ENCODE peak calls at places on chromosomes 12 and 14, in ten cellular contexts. M is breast epithelium, U is RWPE2, D is PC-9, A is IMR-90, G is HFF-Myc, K is dorsolateral prefrontal cortex, O is fibroblast of lung, W is fibroblast of the aortic adventitia, T is astrocyte. F is an unnamed sample.
A peak's percentile ranks its signal among the peaks of the same experiment; 100 is the strongest.

GRCh38 chr14:51394391-51394790 is 154.3 kb downstream of the TMX1 start:
- DNase-seq in A (peak; percentile 70), U (no peak), K (no peak), T (no peak), G (peak; percentile 36), M (no peak), D (no peak), O (peak; percentile 34), W (peak; percentile 60), F (peak; percentile 95)

GRCh38 chr12:69534389-69534822 is 50.9 kb upstream of the CCT2 start:
- DNase-seq in G (peak; percentile 96), W (peak; percentile 99), M (peak; percentile 66), K (no peak), U (peak; percentile 69), D (peak; percentile 46), A (peak; percentile 100), O (peak; percentile 100), T (peak; percentile 100), F (peak; percentile 99)

GRCh38 chr14:103705158-103705523 is 10.1 kb downstream of the XRCC3 start:
- DNase-seq in K (no peak), O (no peak), M (peak; percentile 69), U (no peak), W (no peak), D (peak; percentile 100), G (no peak), A (no peak), T (no peak), F (no peak)

GRCh38 chr12:113007166-113007565 is 28.8 kb downstream of the OAS2 start:
- DNase-seq in T (peak; percentile 80), K (no peak), U (no peak), W (peak; percentile 66), A (peak; percentile 18), G (no peak), O (no peak), M (no peak), D (peak; percentile 6), F (peak; percentile 54)

GRCh38 chr14:35296505-35296904 is 4.3 kb downstream of the PSMA6 start:
- DNase-seq in K (no peak), G (no peak), W (no peak), A (no peak), O (no peak), D (no peak), U (no peak), T (no peak), M (no peak), F (peak; percentile 38)

GRCh38 chr14:103273145-103273846 is 60.7 kb upstream of the EIF5 start:
- DNase-seq in O (no peak), G (no peak), K (no peak), D (no peak), W (no peak), U (no peak), T (no peak), A (no peak), M (peak; percentile 13), F (no peak)

GRCh38 chr12:127723236-127723635 is 543.7 kb upstream of the TMEM132C start:
- DNase-seq in G (no peak), A (no peak), M (no peak), D (no peak), K (no peak), O (no peak), W (no peak), U (no peak), T (no peak), F (no peak)

GRCh38 chr12:42631507-42631906 is 42.0 kb upstream of the PRICKLE1 start:
- DNase-seq in A (peak; percentile 16), G (no peak), T (no peak), W (peak; percentile 56), D (no peak), U (no peak), K (no peak), O (peak; percentile 65), M (no peak), F (no peak)

GRCh38 chr12:106274012-106274411 is 26.2 kb upstream of the CKAP4 start:
- DNase-seq in K (no peak), U (no peak), M (no peak), A (no peak), D (no peak), W (no peak), T (no peak), G (no peak), O (no peak), F (no peak)

GRCh38 chr14:61064210-61064609 is 83.2 kb downstream of the SLC38A6 start:
- DNase-seq in M (no peak), T (no peak), D (no peak), U (no peak), W (no peak), K (no peak), O (no peak), A (no peak), G (no peak), F (no peak)

GRCh38 chr12:115944392-115944742 is 333.1 kb downstream of the MED13L start:
- DNase-seq in U (no peak), M (no peak), W (no peak), G (no peak), O (no peak), D (no peak), A (no peak), K (no peak), T (no peak), F (no peak)

GRCh38 chr12:59383426-59383822 is 212.4 kb upstream of the SLC16A7 start:
- DNase-seq in U (no peak), O (peak; percentile 95), D (no peak), W (peak; percentile 83), G (peak; percentile 52), M (no peak), A (peak; percentile 64), K (no peak), T (peak; percentile 12), F (peak; percentile 95)

GRCh38 chr14:88983755-88984154 is 159.3 kb downstream of the TTC8 start:
- DNase-seq in K (no peak), M (no peak), T (peak; percentile 97), D (no peak), A (peak; percentile 97), O (peak; percentile 67), G (peak; percentile 79), W (peak; percentile 82), U (peak; percentile 87), F (peak; percentile 90)

GRCh38 chr12:1630081-1630826 is 1.2 kb downstream of the WNT5B start:
- DNase-seq in W (no peak), U (no peak), M (peak; percentile 69), G (no peak), K (no peak), A (no peak), D (peak; percentile 63), T (no peak), O (peak; percentile 29), F (peak; percentile 56)

GRCh38 chr12:31324845-31325523 is 966 bp downstream of the SINHCAF start:
- DNase-seq in W (peak; percentile 56), M (peak; percentile 53), T (peak; percentile 36), U (peak; percentile 54), G (no peak), K (no peak), O (peak; percentile 68), A (peak; percentile 49), D (peak; percentile 74), F (peak; percentile 35)

GRCh38 chr12:121513464-121514183 is 67.2 kb downstream of the KDM2B start:
- DNase-seq in D (peak; percentile 75), W (no peak), K (no peak), A (no peak), G (no peak), U (no peak), O (no peak), T (no peak), M (no peak), F (no peak)

GRCh38 chr14:55481769-55482168 is 41.4 kb upstream of the TBPL2 start:
- DNase-seq in A (no peak), O (no peak), M (no peak), K (no peak), W (no peak), D (no peak), G (no peak), U (no peak), T (no peak), F (no peak)

GRCh38 chr12:102883204-102883799 is 33.7 kb downstream of the PAH start:
- DNase-seq in A (no peak), M (peak; percentile 24), O (peak; percentile 1), K (peak; percentile 53), U (no peak), T (no peak), D (peak; percentile 48), W (peak; percentile 5), G (no peak), F (peak; percentile 43)

GRCh38 chr14:22839159-22839779 is 2.9 kb downstream of the MMP14 start:
- DNase-seq in U (peak; percentile 94), O (peak; percentile 81), T (no peak), W (peak; percentile 62), K (no peak), D (no peak), M (no peak), G (no peak), A (peak; percentile 54), F (peak; percentile 60)

DNA sequence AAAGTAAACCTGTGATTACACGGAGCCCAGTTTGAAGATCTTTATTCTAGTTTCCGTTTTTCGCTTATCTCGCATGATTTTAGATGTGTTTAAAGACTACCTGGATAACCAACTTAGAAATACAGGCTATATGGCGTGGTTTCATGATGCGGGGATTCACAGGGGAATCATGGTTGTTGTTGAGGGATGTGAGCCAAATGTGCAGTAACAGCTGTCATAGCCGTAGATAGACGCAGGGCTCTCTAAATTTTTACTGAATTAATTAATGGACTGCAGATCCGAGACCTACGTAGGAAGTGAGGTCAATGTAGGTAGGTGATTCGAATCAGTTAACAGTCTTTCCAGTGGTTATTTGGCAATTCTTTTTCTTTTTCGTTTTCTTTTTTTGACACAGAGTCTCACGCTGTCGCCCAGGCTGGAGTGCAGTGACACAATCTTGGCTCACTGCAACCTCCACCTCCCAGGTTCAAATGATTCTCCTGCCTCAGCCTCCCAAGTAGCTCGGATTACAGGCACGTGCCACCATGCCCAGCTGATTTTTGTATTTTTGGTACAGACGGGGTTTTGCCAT is 144.9 kb upstream of the AMIGO2 start:
- DNase-seq in K (no peak), U (no peak), G (no peak), D (no peak), T (no peak), O (no peak), A (no peak), W (no peak), M (no peak), F (no peak)
- H3K4me3 ChIP-seq in K (no peak overlapping the region), U (no peak overlapping the region), G (no peak overlapping the region), D (no peak overlapping the region), T (no peak overlapping the region), O (no peak overlapping the region), A (no peak overlapping the region), W (no peak overlapping the region), M (no peak overlapping the region), F (no peak overlapping the region)

GRCh38 chr12:120346681-120347080 is 19.1 kb upstream of the PLA2G1B start:
- DNase-seq in T (no peak), A (no peak), M (no peak), O (no peak), W (no peak), D (no peak), K (no peak), G (no peak), U (no peak), F (no peak)
- TF ChIP-seq CTCF in T (no peak), A (no peak), M (no peak), O (no peak), W (no peak), D (peak; percentile 41), K (no peak), G (no peak), U (no peak), F (no peak)

GRCh38 chr12:40010899-40011774 is 94.7 kb downstream of the SLC2A13 start:
- DNase-seq in W (peak; percentile 86), K (no peak), U (no peak), O (peak; percentile 84), T (peak; percentile 35), D (peak; percentile 17), A (peak; percentile 72), G (peak; percentile 51), M (no peak), F (peak; percentile 73)
- H3K4me3 ChIP-seq in W (peak overlapping the region; percentile 40), K (no peak overlapping the region), U (no peak overlapping the region), O (peak overlapping the region; percentile 2), T (no peak overlapping the region), D (no peak overlapping the region), A (peak overlapping the region; percentile 11), G (no peak overlapping the region), M (peak overlapping the region; percentile 20), F (peak overlapping the region; percentile 20)

GRCh38 chr12:49974231-49974675 is 1.5 kb downstream of the AQP6 start:
- DNase-seq in G (peak; percentile 9), D (no peak), M (no peak), O (peak; percentile 78), U (no peak), W (peak; percentile 73), A (peak; percentile 64), T (peak; percentile 25), K (peak; percentile 84), F (peak; percentile 64)
- TF ChIP-seq CTCF in G (peak; percentile 48), D (no peak), M (peak; percentile 17), O (peak; percentile 77), U (peak; percentile 15), W (peak; percentile 72), A (peak; percentile 73), T (peak; percentile 40), K (peak; percentile 76), F (peak; percentile 75)